ENCODE peak calls at places on chromosomes 16 and 17, in seven cellular contexts. F is cardiac muscle cell; Y is SJSA1; L is CD8-positive, alpha-beta memory T cell; I is heart left ventricle; S is stomach; M is K562. G is an unnamed sample.

GRCh38 chr17:44322236-44322895 is 2.3 kb downstream of the SLC25A39 start:
- DNase-seq in F (no peak), Y (no peak), L (no peak), I (no peak), S (no peak), M (no peak), G (no peak)

GRCh38 chr16:9077001-9077809 is 14.2 kb upstream of the HAPSTR1 start:
- DNase-seq in F (no peak), Y (peak; percentile 93), L (no peak), I (no peak), S (no peak), M (no peak), G (no peak)

GRCh38 chr16:10751291-10751697 is 7.7 kb downstream of the NUBP1 start:
- DNase-seq in F (no peak), Y (no peak), L (no peak), I (no peak), S (no peak), M (no peak), G (no peak)

GRCh38 chr16:27083861-27084261 is 17.1 kb downstream of the C16orf82 start:
- DNase-seq in F (peak; percentile 23), Y (no peak), L (no peak), I (peak; percentile 15), S (no peak), M (peak; percentile 27), G (no peak)

GRCh38 chr16:51393381-51394005 is 242.4 kb upstream of the SALL1 start:
- DNase-seq in F (no peak), Y (no peak), L (no peak), I (no peak), S (no peak), M (no peak), G (no peak)

GRCh38 chr17:81986606-81987005 is 9.2 kb downstream of the ASPSCR1 start:
- DNase-seq in F (no peak), Y (no peak), L (no peak), I (no peak), S (no peak), M (no peak), G (no peak)

GRCh38 chr16:66714659-66715307 is 18.2 kb upstream of the CMTM4 start:
- DNase-seq in F (no peak), Y (no peak), L (no peak), I (no peak), S (no peak), M (no peak), G (no peak)

GRCh38 chr16:81266680-81267095 is 28.2 kb downstream of the BCO1 start:
- DNase-seq in F (no peak), Y (no peak), L (no peak), I (no peak), S (peak; percentile 69), M (no peak), G (no peak)

GRCh38 chr17:70906808-70907207 is 737.5 kb downstream of the KCNJ2 start:
- DNase-seq in F (peak; percentile 58), Y (no peak), L (no peak), I (no peak), S (no peak), M (no peak), G (no peak)

GRCh38 chr16:77558786-77559185 is 124.0 kb upstream of the ADAMTS18 start:
- DNase-seq in F (no peak), Y (no peak), L (no peak), I (no peak), S (no peak), M (no peak), G (no peak)

GRCh38 chr17:71409712-71410111 is 711.1 kb upstream of the SOX9 start:
- DNase-seq in F (no peak), Y (no peak), L (no peak), I (no peak), S (no peak), M (no peak), G (no peak)

GRCh38 chr17:48054238-48055185 is 6.4 kb downstream of the NFE2L1 start:
- DNase-seq in F (peak; percentile 97), Y (no peak), L (no peak), I (peak; percentile 82), S (peak; percentile 53), M (peak; percentile 84), G (no peak)

GRCh38 chr16:82294874-82295273 is 124.8 kb upstream of the MPHOSPH6 start:
- DNase-seq in F (no peak), Y (no peak), L (no peak), I (no peak), S (no peak), M (no peak), G (no peak)

GRCh38 chr16:81994485-81994884 is 16.8 kb downstream of the SDR42E1 start:
- DNase-seq in F (no peak), Y (no peak), L (no peak), I (no peak), S (no peak), M (peak; percentile 35), G (no peak)

GRCh38 chr16:23368469-23368868 is 66.4 kb downstream of the SCNN1B start:
- DNase-seq in F (no peak), Y (no peak), L (no peak), I (no peak), S (no peak), M (no peak), G (no peak)

GRCh38 chr17:17044846-17045561 is 2.7 kb downstream of the MPRIP start:
- DNase-seq in F (peak; percentile 82), Y (peak; percentile 83), L (no peak), I (peak; percentile 85), S (peak; percentile 26), M (peak; percentile 31), G (peak; percentile 66)

GRCh38 chr16:66746682-66747081 is 4.7 kb downstream of the DYNC1LI2 start:
- DNase-seq in F (no peak), Y (no peak), L (no peak), I (no peak), S (no peak), M (no peak), G (no peak)

GRCh38 chr16:81148277-81148676 is 52.1 kb upstream of the GCSH start:
- DNase-seq in F (no peak), Y (no peak), L (no peak), I (no peak), S (no peak), M (no peak), G (no peak)

GRCh38 chr17:2821868-2822267 is 25.6 kb downstream of the RAP1GAP2 start:
- DNase-seq in F (no peak), Y (no peak), L (no peak), I (no peak), S (no peak), M (no peak), G (no peak)

GRCh38 chr16:72877374-72878028 is 170.4 kb downstream of the ZFHX3 start:
- DNase-seq in F (no peak), Y (peak; percentile 82), L (no peak), I (no peak), S (no peak), M (no peak), G (no peak)

GRCh38 chr17:56913000-56913866 is 616 bp downstream of the TRIM25 start:
- DNase-seq in F (peak; percentile 24), Y (no peak), L (no peak), I (no peak), S (no peak), M (peak; percentile 39), G (no peak)

GRCh38 chr17:51135956-51136355 is 15.3 kb upstream of the SPAG9 start:
- DNase-seq in F (no peak), Y (no peak), L (no peak), I (no peak), S (no peak), M (no peak), G (no peak)
- H3K36me3 ChIP-seq in F (no peaks in the 10 kb centered on the region), Y (no peaks in the 10 kb centered on the region), L (no peaks in the 10 kb centered on the region), I (no peaks in the 10 kb centered on the region), S (no peaks in the 10 kb centered on the region), M (no peaks in the 10 kb centered on the region), G (no peaks in the 10 kb centered on the region)

GRCh38 chr17:74761931-74762330 is 13.5 kb downstream of the NHERF1 start:
- DNase-seq in F (no peak), Y (no peak), L (no peak), I (no peak), S (no peak), M (no peak), G (no peak)

GRCh38 chr17:74759243-74759801 is 10.9 kb downstream of the NHERF1 start:
- DNase-seq in F (no peak), Y (peak; percentile 72), L (peak; percentile 59), I (no peak), S (no peak), M (no peak), G (no peak)

GRCh38 chr17:74759941-74760340 is 11.5 kb downstream of the NHERF1 start:
- DNase-seq in F (no peak), Y (no peak), L (no peak), I (no peak), S (peak; percentile 83), M (peak; percentile 46), G (no peak)

GRCh38 chr17:74760404-74761105 is 12.1 kb downstream of the NHERF1 start:
- DNase-seq in F (peak; percentile 50), Y (no peak), L (no peak), I (no peak), S (no peak), M (peak; percentile 57), G (no peak)

GRCh38 chr17:74761419-74761818 is 13.0 kb downstream of the NHERF1 start:
- DNase-seq in F (no peak), Y (no peak), L (no peak), I (no peak), S (no peak), M (no peak), G (no peak)
- H3K27ac ChIP-seq in F (peak overlapping the region; percentile 72), Y (no peak overlapping the region), L (no peak overlapping the region), I (no peak overlapping the region), S (peak overlapping the region; percentile 74), M (no peak overlapping the region), G (no peak overlapping the region)

DNA sequence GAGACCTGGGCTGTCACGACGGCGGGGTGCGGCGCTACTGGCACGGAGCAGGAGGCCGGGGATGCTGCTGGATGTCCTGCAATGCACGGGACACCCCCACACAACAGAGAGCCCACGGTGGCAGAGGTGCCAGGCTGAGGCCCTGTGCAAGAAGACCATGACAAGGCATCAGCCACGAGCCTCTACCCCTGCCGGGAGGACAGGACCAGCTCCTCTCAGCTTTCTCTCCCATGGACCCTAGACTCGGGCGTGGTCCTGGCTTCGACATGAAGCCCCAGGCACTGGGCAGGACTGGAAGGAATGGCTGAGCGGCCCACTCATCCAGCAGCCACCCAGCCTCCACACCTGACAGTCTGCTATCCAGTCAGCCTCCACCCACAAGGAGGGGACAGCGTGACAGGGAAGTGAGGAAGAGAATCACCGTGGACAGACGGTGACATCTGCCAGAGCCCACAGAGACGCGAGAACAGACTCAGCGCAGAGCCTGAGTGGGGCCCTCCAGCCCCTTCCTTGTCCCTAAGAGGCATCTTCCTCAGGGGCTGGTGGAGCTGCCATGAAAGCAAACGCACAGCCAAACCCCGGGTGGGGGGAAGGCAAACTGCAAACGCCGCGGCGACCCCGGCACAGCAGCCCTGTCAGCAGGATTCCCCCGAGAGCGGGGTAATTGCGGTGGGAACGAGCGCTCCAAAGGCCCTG is 25.5 kb downstream of the SLC7A5 start:
- DNase-seq in F (no peak), Y (no peak), L (no peak), I (no peak), S (no peak), M (no peak), G (no peak)
- H3K36me3 ChIP-seq in F (no peaks in the 10 kb centered on the region), Y (peaks cover 98% of the 10 kb centered on the region), L (peaks cover 15% of the 10 kb centered on the region), I (no peaks in the 10 kb centered on the region), S (peaks cover 27% of the 10 kb centered on the region), M (peaks cover 96% of the 10 kb centered on the region), G (no peaks in the 10 kb centered on the region)

DNA sequence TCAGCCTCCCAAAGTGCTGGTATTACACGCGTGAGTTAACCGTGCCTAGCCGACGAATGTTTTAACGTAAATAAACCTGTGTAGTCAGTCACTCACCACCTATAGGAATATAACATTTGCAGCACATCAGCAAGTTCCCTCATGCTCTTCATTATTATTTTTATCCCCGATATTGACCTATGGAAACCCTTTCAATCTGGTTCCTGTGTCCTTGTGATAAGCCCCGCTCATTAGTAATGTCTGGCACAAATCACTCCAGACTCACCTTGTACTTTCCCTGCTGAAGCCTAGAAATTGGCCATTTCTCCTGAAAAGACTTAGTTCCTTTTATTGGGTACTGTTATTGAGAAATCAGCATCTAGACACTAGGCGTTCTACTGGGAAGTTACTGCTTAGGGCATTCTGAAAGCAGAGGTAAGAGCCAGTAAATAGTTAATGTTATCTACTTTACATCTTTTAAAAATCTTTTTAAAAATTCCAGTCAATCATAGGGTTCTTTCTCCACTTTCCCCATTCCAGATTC is 1.5 kb upstream of the PHKG2 start:
- DNase-seq in F (no peak), Y (no peak), L (no peak), I (no peak), S (no peak), M (no peak), G (no peak)
- H3K27ac ChIP-seq in F (no peak overlapping the region), Y (no peak overlapping the region), L (no peak overlapping the region), I (no peak overlapping the region), S (no peak overlapping the region), M (no peak overlapping the region), G (peak overlapping the region; percentile 41)